ENCODE peak calls at places on chromosomes 7 and 10, in ten cellular contexts. One of them, this sample, is unnamed.

GRCh38 chr7:44294325-44295069 is 30.9 kb downstream of the CAMK2B start:
- DNase-seq in ovary: no peak
- DNase-seq in fibroblast of villous mesenchyme: no peak
- DNase-seq in neural crest cell: peak
- DNase-seq in HCT116: no peak
- DNase-seq in tibial artery: no peak
- DNase-seq in activated T-cell treated with anti-CD3 and anti-CD28 coated beads, Interleukin-2, amount 50 U/mL, for 72 hours: no peak
- DNase-seq in central memory CD4-positive, alpha-beta T cell: no peak
- DNase-seq in stimulated activated CD8-positive, alpha-beta memory T cell treated with anti-CD3 and anti-CD28 coated beads, Interleukin-7, amount 100 ng/mL, for 24 hours: no peak
- DNase-seq in amygdala: no peak
- DNase-seq in this sample: no peak

GRCh38 chr7:38830826-38831225 is 78.2 kb downstream of the VPS41 start:
- DNase-seq in ovary: no peak
- DNase-seq in fibroblast of villous mesenchyme: no peak
- DNase-seq in neural crest cell: no peak
- DNase-seq in HCT116: no peak
- DNase-seq in tibial artery: no peak
- DNase-seq in activated T-cell treated with anti-CD3 and anti-CD28 coated beads, Interleukin-2, amount 50 U/mL, for 72 hours: no peak
- DNase-seq in central memory CD4-positive, alpha-beta T cell: no peak
- DNase-seq in stimulated activated CD8-positive, alpha-beta memory T cell treated with anti-CD3 and anti-CD28 coated beads, Interleukin-7, amount 100 ng/mL, for 24 hours: no peak
- DNase-seq in amygdala: no peak
- DNase-seq in this sample: no peak

GRCh38 chr10:78769526-78769925 is 299.2 kb upstream of the ZMIZ1 start:
- DNase-seq in ovary: no peak
- DNase-seq in fibroblast of villous mesenchyme: no peak
- DNase-seq in neural crest cell: no peak
- DNase-seq in HCT116: no peak
- DNase-seq in tibial artery: no peak
- DNase-seq in activated T-cell treated with anti-CD3 and anti-CD28 coated beads, Interleukin-2, amount 50 U/mL, for 72 hours: no peak
- DNase-seq in central memory CD4-positive, alpha-beta T cell: no peak
- DNase-seq in stimulated activated CD8-positive, alpha-beta memory T cell treated with anti-CD3 and anti-CD28 coated beads, Interleukin-7, amount 100 ng/mL, for 24 hours: no peak
- DNase-seq in amygdala: no peak
- DNase-seq in this sample: no peak

GRCh38 chr7:84070101-84070500 is 124.5 kb downstream of the SEMA3A start:
- DNase-seq in ovary: no peak
- DNase-seq in fibroblast of villous mesenchyme: no peak
- DNase-seq in neural crest cell: no peak
- DNase-seq in HCT116: no peak
- DNase-seq in tibial artery: no peak
- DNase-seq in activated T-cell treated with anti-CD3 and anti-CD28 coated beads, Interleukin-2, amount 50 U/mL, for 72 hours: no peak
- DNase-seq in central memory CD4-positive, alpha-beta T cell: no peak
- DNase-seq in stimulated activated CD8-positive, alpha-beta memory T cell treated with anti-CD3 and anti-CD28 coated beads, Interleukin-7, amount 100 ng/mL, for 24 hours: no peak
- DNase-seq in amygdala: no peak
- DNase-seq in this sample: no peak

GRCh38 chr7:151276651-151277590 is 28.4 kb upstream of the SMARCD3 start:
- DNase-seq in ovary: peak
- DNase-seq in fibroblast of villous mesenchyme: peak
- DNase-seq in neural crest cell: peak
- DNase-seq in HCT116: peak
- DNase-seq in tibial artery: no peak
- DNase-seq in activated T-cell treated with anti-CD3 and anti-CD28 coated beads, Interleukin-2, amount 50 U/mL, for 72 hours: peak
- DNase-seq in central memory CD4-positive, alpha-beta T cell: peak
- DNase-seq in stimulated activated CD8-positive, alpha-beta memory T cell treated with anti-CD3 and anti-CD28 coated beads, Interleukin-7, amount 100 ng/mL, for 24 hours: peak
- DNase-seq in amygdala: no peak
- DNase-seq in this sample: peak

GRCh38 chr10:58641095-58641531 is 128.4 kb downstream of the BICC1 start:
- DNase-seq in ovary: peak
- DNase-seq in fibroblast of villous mesenchyme: peak
- DNase-seq in neural crest cell: no peak
- DNase-seq in HCT116: peak
- DNase-seq in tibial artery: no peak
- DNase-seq in activated T-cell treated with anti-CD3 and anti-CD28 coated beads, Interleukin-2, amount 50 U/mL, for 72 hours: no peak
- DNase-seq in central memory CD4-positive, alpha-beta T cell: no peak
- DNase-seq in stimulated activated CD8-positive, alpha-beta memory T cell treated with anti-CD3 and anti-CD28 coated beads, Interleukin-7, amount 100 ng/mL, for 24 hours: no peak
- DNase-seq in amygdala: no peak
- DNase-seq in this sample: no peak

GRCh38 chr10:43370671-43371215 is 693 bp upstream of the FXYD4 start:
- DNase-seq in ovary: no peak
- DNase-seq in fibroblast of villous mesenchyme: no peak
- DNase-seq in neural crest cell: no peak
- DNase-seq in HCT116: no peak
- DNase-seq in tibial artery: no peak
- DNase-seq in activated T-cell treated with anti-CD3 and anti-CD28 coated beads, Interleukin-2, amount 50 U/mL, for 72 hours: no peak
- DNase-seq in central memory CD4-positive, alpha-beta T cell: no peak
- DNase-seq in stimulated activated CD8-positive, alpha-beta memory T cell treated with anti-CD3 and anti-CD28 coated beads, Interleukin-7, amount 100 ng/mL, for 24 hours: no peak
- DNase-seq in amygdala: no peak
- DNase-seq in this sample: no peak

GRCh38 chr10:112261281-112261822 is 21.8 kb upstream of the TECTB start:
- DNase-seq in ovary: no peak
- DNase-seq in fibroblast of villous mesenchyme: peak
- DNase-seq in neural crest cell: no peak
- DNase-seq in HCT116: no peak
- DNase-seq in tibial artery: no peak
- DNase-seq in activated T-cell treated with anti-CD3 and anti-CD28 coated beads, Interleukin-2, amount 50 U/mL, for 72 hours: no peak
- DNase-seq in central memory CD4-positive, alpha-beta T cell: no peak
- DNase-seq in stimulated activated CD8-positive, alpha-beta memory T cell treated with anti-CD3 and anti-CD28 coated beads, Interleukin-7, amount 100 ng/mL, for 24 hours: no peak
- DNase-seq in amygdala: no peak
- DNase-seq in this sample: no peak

GRCh38 chr7:99789441-99790070 is 5.6 kb upstream of the CYP3A4 start:
- DNase-seq in ovary: no peak
- DNase-seq in fibroblast of villous mesenchyme: no peak
- DNase-seq in neural crest cell: no peak
- DNase-seq in HCT116: no peak
- DNase-seq in tibial artery: no peak
- DNase-seq in activated T-cell treated with anti-CD3 and anti-CD28 coated beads, Interleukin-2, amount 50 U/mL, for 72 hours: peak
- DNase-seq in central memory CD4-positive, alpha-beta T cell: no peak
- DNase-seq in stimulated activated CD8-positive, alpha-beta memory T cell treated with anti-CD3 and anti-CD28 coated beads, Interleukin-7, amount 100 ng/mL, for 24 hours: no peak
- DNase-seq in amygdala: no peak
- DNase-seq in this sample: no peak

GRCh38 chr10:114427124-114427852 is 23.0 kb upstream of the AFAP1L2 start:
- DNase-seq in ovary: no peak
- DNase-seq in fibroblast of villous mesenchyme: no peak
- DNase-seq in neural crest cell: no peak
- DNase-seq in HCT116: no peak
- DNase-seq in tibial artery: no peak
- DNase-seq in activated T-cell treated with anti-CD3 and anti-CD28 coated beads, Interleukin-2, amount 50 U/mL, for 72 hours: no peak
- DNase-seq in central memory CD4-positive, alpha-beta T cell: no peak
- DNase-seq in stimulated activated CD8-positive, alpha-beta memory T cell treated with anti-CD3 and anti-CD28 coated beads, Interleukin-7, amount 100 ng/mL, for 24 hours: no peak
- DNase-seq in amygdala: no peak
- DNase-seq in this sample: no peak

GRCh38 chr7:109611656-109612055 is 1042.0 kb downstream of the DNAJB9 start:
- DNase-seq in ovary: no peak
- DNase-seq in fibroblast of villous mesenchyme: no peak
- DNase-seq in neural crest cell: no peak
- DNase-seq in HCT116: no peak
- DNase-seq in tibial artery: no peak
- DNase-seq in activated T-cell treated with anti-CD3 and anti-CD28 coated beads, Interleukin-2, amount 50 U/mL, for 72 hours: no peak
- DNase-seq in central memory CD4-positive, alpha-beta T cell: no peak
- DNase-seq in stimulated activated CD8-positive, alpha-beta memory T cell treated with anti-CD3 and anti-CD28 coated beads, Interleukin-7, amount 100 ng/mL, for 24 hours: no peak
- DNase-seq in amygdala: no peak
- DNase-seq in this sample: no peak

GRCh38 chr10:12719365-12719764 is 282.1 kb downstream of the CCDC3 start:
- DNase-seq in ovary: no peak
- DNase-seq in fibroblast of villous mesenchyme: peak
- DNase-seq in neural crest cell: no peak
- DNase-seq in HCT116: no peak
- DNase-seq in tibial artery: peak
- DNase-seq in activated T-cell treated with anti-CD3 and anti-CD28 coated beads, Interleukin-2, amount 50 U/mL, for 72 hours: peak
- DNase-seq in central memory CD4-positive, alpha-beta T cell: no peak
- DNase-seq in stimulated activated CD8-positive, alpha-beta memory T cell treated with anti-CD3 and anti-CD28 coated beads, Interleukin-7, amount 100 ng/mL, for 24 hours: no peak
- DNase-seq in amygdala: no peak
- DNase-seq in this sample: no peak

GRCh38 chr10:49558194-49558593 is 19.3 kb upstream of the ERCC6 start:
- DNase-seq in ovary: no peak
- DNase-seq in fibroblast of villous mesenchyme: no peak
- DNase-seq in neural crest cell: no peak
- DNase-seq in HCT116: no peak
- DNase-seq in tibial artery: no peak
- DNase-seq in activated T-cell treated with anti-CD3 and anti-CD28 coated beads, Interleukin-2, amount 50 U/mL, for 72 hours: no peak
- DNase-seq in central memory CD4-positive, alpha-beta T cell: no peak
- DNase-seq in stimulated activated CD8-positive, alpha-beta memory T cell treated with anti-CD3 and anti-CD28 coated beads, Interleukin-7, amount 100 ng/mL, for 24 hours: no peak
- DNase-seq in amygdala: no peak
- DNase-seq in this sample: no peak

GRCh38 chr7:87600130-87601124 is at the start of gene ABCB1:
- DNase-seq in ovary: peak
- DNase-seq in fibroblast of villous mesenchyme: peak
- DNase-seq in neural crest cell: peak
- DNase-seq in HCT116: peak
- DNase-seq in tibial artery: peak
- DNase-seq in activated T-cell treated with anti-CD3 and anti-CD28 coated beads, Interleukin-2, amount 50 U/mL, for 72 hours: peak
- DNase-seq in central memory CD4-positive, alpha-beta T cell: peak
- DNase-seq in stimulated activated CD8-positive, alpha-beta memory T cell treated with anti-CD3 and anti-CD28 coated beads, Interleukin-7, amount 100 ng/mL, for 24 hours: peak
- DNase-seq in amygdala: no peak
- DNase-seq in this sample: no peak

GRCh38 chr7:26034386-26034785 is 117.6 kb upstream of the NFE2L3 start:
- DNase-seq in ovary: no peak
- DNase-seq in fibroblast of villous mesenchyme: no peak
- DNase-seq in neural crest cell: no peak
- DNase-seq in HCT116: no peak
- DNase-seq in tibial artery: no peak
- DNase-seq in activated T-cell treated with anti-CD3 and anti-CD28 coated beads, Interleukin-2, amount 50 U/mL, for 72 hours: peak
- DNase-seq in central memory CD4-positive, alpha-beta T cell: no peak
- DNase-seq in stimulated activated CD8-positive, alpha-beta memory T cell treated with anti-CD3 and anti-CD28 coated beads, Interleukin-7, amount 100 ng/mL, for 24 hours: no peak
- DNase-seq in amygdala: no peak
- DNase-seq in this sample: no peak

GRCh38 chr10:15313034-15313433 is 58.1 kb downstream of the FAM171A1 start:
- DNase-seq in ovary: no peak
- DNase-seq in fibroblast of villous mesenchyme: no peak
- DNase-seq in neural crest cell: no peak
- DNase-seq in HCT116: no peak
- DNase-seq in tibial artery: no peak
- DNase-seq in activated T-cell treated with anti-CD3 and anti-CD28 coated beads, Interleukin-2, amount 50 U/mL, for 72 hours: no peak
- DNase-seq in central memory CD4-positive, alpha-beta T cell: no peak
- DNase-seq in stimulated activated CD8-positive, alpha-beta memory T cell treated with anti-CD3 and anti-CD28 coated beads, Interleukin-7, amount 100 ng/mL, for 24 hours: no peak
- DNase-seq in amygdala: no peak
- DNase-seq in this sample: no peak

GRCh38 chr7:23873306-23873705 is 163.3 kb downstream of the STK31 start:
- DNase-seq in ovary: no peak
- DNase-seq in fibroblast of villous mesenchyme: no peak
- DNase-seq in neural crest cell: no peak
- DNase-seq in HCT116: no peak
- DNase-seq in tibial artery: no peak
- DNase-seq in activated T-cell treated with anti-CD3 and anti-CD28 coated beads, Interleukin-2, amount 50 U/mL, for 72 hours: no peak
- DNase-seq in central memory CD4-positive, alpha-beta T cell: no peak
- DNase-seq in stimulated activated CD8-positive, alpha-beta memory T cell treated with anti-CD3 and anti-CD28 coated beads, Interleukin-7, amount 100 ng/mL, for 24 hours: no peak
- DNase-seq in amygdala: no peak
- DNase-seq in this sample: no peak

GRCh38 chr7:139446051-139446890 is 37.2 kb downstream of the KLRG2 start:
- DNase-seq in ovary: no peak
- DNase-seq in fibroblast of villous mesenchyme: no peak
- DNase-seq in neural crest cell: no peak
- DNase-seq in HCT116: no peak
- DNase-seq in tibial artery: no peak
- DNase-seq in activated T-cell treated with anti-CD3 and anti-CD28 coated beads, Interleukin-2, amount 50 U/mL, for 72 hours: no peak
- DNase-seq in central memory CD4-positive, alpha-beta T cell: no peak
- DNase-seq in stimulated activated CD8-positive, alpha-beta memory T cell treated with anti-CD3 and anti-CD28 coated beads, Interleukin-7, amount 100 ng/mL, for 24 hours: no peak
- DNase-seq in amygdala: no peak
- DNase-seq in this sample: no peak

GRCh38 chr10:121639416-121639815 is 41.2 kb upstream of the FGFR2 start:
- DNase-seq in ovary: no peak
- DNase-seq in fibroblast of villous mesenchyme: no peak
- DNase-seq in neural crest cell: no peak
- DNase-seq in HCT116: no peak
- DNase-seq in tibial artery: no peak
- DNase-seq in activated T-cell treated with anti-CD3 and anti-CD28 coated beads, Interleukin-2, amount 50 U/mL, for 72 hours: no peak
- DNase-seq in central memory CD4-positive, alpha-beta T cell: no peak
- DNase-seq in stimulated activated CD8-positive, alpha-beta memory T cell treated with anti-CD3 and anti-CD28 coated beads, Interleukin-7, amount 100 ng/mL, for 24 hours: no peak
- DNase-seq in amygdala: no peak
- DNase-seq in this sample: no peak

GRCh38 chr10:128036746-128037542 is 89.3 kb downstream of the MKI67 start:
- DNase-seq in ovary: no peak
- DNase-seq in fibroblast of villous mesenchyme: peak
- DNase-seq in neural crest cell: no peak
- DNase-seq in HCT116: peak
- DNase-seq in tibial artery: no peak
- DNase-seq in activated T-cell treated with anti-CD3 and anti-CD28 coated beads, Interleukin-2, amount 50 U/mL, for 72 hours: no peak
- DNase-seq in central memory CD4-positive, alpha-beta T cell: no peak
- DNase-seq in stimulated activated CD8-positive, alpha-beta memory T cell treated with anti-CD3 and anti-CD28 coated beads, Interleukin-7, amount 100 ng/mL, for 24 hours: no peak
- DNase-seq in amygdala: no peak
- DNase-seq in this sample: no peak

GRCh38 chr10:58517071-58517470 is 4.4 kb downstream of the BICC1 start:
- DNase-seq in ovary: no peak
- DNase-seq in fibroblast of villous mesenchyme: no peak
- DNase-seq in neural crest cell: no peak
- DNase-seq in HCT116: no peak
- DNase-seq in tibial artery: no peak
- DNase-seq in activated T-cell treated with anti-CD3 and anti-CD28 coated beads, Interleukin-2, amount 50 U/mL, for 72 hours: no peak
- DNase-seq in central memory CD4-positive, alpha-beta T cell: no peak
- DNase-seq in stimulated activated CD8-positive, alpha-beta memory T cell treated with anti-CD3 and anti-CD28 coated beads, Interleukin-7, amount 100 ng/mL, for 24 hours: no peak
- DNase-seq in amygdala: no peak
- DNase-seq in this sample: no peak

GRCh38 chr7:127968547-127968946 is 62.7 kb downstream of the LRRC4 start:
- DNase-seq in ovary: no peak
- DNase-seq in fibroblast of villous mesenchyme: no peak
- DNase-seq in neural crest cell: no peak
- DNase-seq in HCT116: no peak
- DNase-seq in tibial artery: no peak
- DNase-seq in activated T-cell treated with anti-CD3 and anti-CD28 coated beads, Interleukin-2, amount 50 U/mL, for 72 hours: no peak
- DNase-seq in central memory CD4-positive, alpha-beta T cell: no peak
- DNase-seq in stimulated activated CD8-positive, alpha-beta memory T cell treated with anti-CD3 and anti-CD28 coated beads, Interleukin-7, amount 100 ng/mL, for 24 hours: no peak
- DNase-seq in amygdala: no peak
- DNase-seq in this sample: no peak

GRCh38 chr7:114885836-114886235 is 36.1 kb upstream of the MDFIC start:
- DNase-seq in ovary: no peak
- DNase-seq in fibroblast of villous mesenchyme: no peak
- DNase-seq in neural crest cell: no peak
- DNase-seq in HCT116: no peak
- DNase-seq in tibial artery: no peak
- DNase-seq in activated T-cell treated with anti-CD3 and anti-CD28 coated beads, Interleukin-2, amount 50 U/mL, for 72 hours: no peak
- DNase-seq in central memory CD4-positive, alpha-beta T cell: no peak
- DNase-seq in stimulated activated CD8-positive, alpha-beta memory T cell treated with anti-CD3 and anti-CD28 coated beads, Interleukin-7, amount 100 ng/mL, for 24 hours: no peak
- DNase-seq in amygdala: no peak
- DNase-seq in this sample: no peak

GRCh38 chr10:77582710-77583115 is 54.9 kb downstream of the KCNMA1 start:
- DNase-seq in ovary: no peak
- DNase-seq in fibroblast of villous mesenchyme: peak
- DNase-seq in neural crest cell: no peak
- DNase-seq in HCT116: no peak
- DNase-seq in tibial artery: no peak
- DNase-seq in activated T-cell treated with anti-CD3 and anti-CD28 coated beads, Interleukin-2, amount 50 U/mL, for 72 hours: peak
- DNase-seq in central memory CD4-positive, alpha-beta T cell: no peak
- DNase-seq in stimulated activated CD8-positive, alpha-beta memory T cell treated with anti-CD3 and anti-CD28 coated beads, Interleukin-7, amount 100 ng/mL, for 24 hours: no peak
- DNase-seq in amygdala: no peak
- DNase-seq in this sample: peak

GRCh38 chr7:24898691-24899090 is 81.3 kb downstream of the OSBPL3 start:
- DNase-seq in ovary: no peak
- DNase-seq in fibroblast of villous mesenchyme: no peak
- DNase-seq in neural crest cell: no peak
- DNase-seq in HCT116: no peak
- DNase-seq in tibial artery: no peak
- DNase-seq in activated T-cell treated with anti-CD3 and anti-CD28 coated beads, Interleukin-2, amount 50 U/mL, for 72 hours: no peak
- DNase-seq in central memory CD4-positive, alpha-beta T cell: no peak
- DNase-seq in stimulated activated CD8-positive, alpha-beta memory T cell treated with anti-CD3 and anti-CD28 coated beads, Interleukin-7, amount 100 ng/mL, for 24 hours: no peak
- DNase-seq in amygdala: no peak
- DNase-seq in this sample: no peak

GRCh38 chr10:80137031-80137712 is 4.6 kb downstream of the PLAC9 start:
- DNase-seq in ovary: no peak
- DNase-seq in fibroblast of villous mesenchyme: peak
- DNase-seq in neural crest cell: no peak
- DNase-seq in HCT116: no peak
- DNase-seq in tibial artery: peak
- DNase-seq in activated T-cell treated with anti-CD3 and anti-CD28 coated beads, Interleukin-2, amount 50 U/mL, for 72 hours: no peak
- DNase-seq in central memory CD4-positive, alpha-beta T cell: no peak
- DNase-seq in stimulated activated CD8-positive, alpha-beta memory T cell treated with anti-CD3 and anti-CD28 coated beads, Interleukin-7, amount 100 ng/mL, for 24 hours: no peak
- DNase-seq in amygdala: no peak
- DNase-seq in this sample: no peak

GRCh38 chr7:37035631-37036030 is 311.3 kb upstream of the AOAH start:
- DNase-seq in ovary: no peak
- DNase-seq in fibroblast of villous mesenchyme: no peak
- DNase-seq in neural crest cell: no peak
- DNase-seq in HCT116: no peak
- DNase-seq in tibial artery: no peak
- DNase-seq in activated T-cell treated with anti-CD3 and anti-CD28 coated beads, Interleukin-2, amount 50 U/mL, for 72 hours: no peak
- DNase-seq in central memory CD4-positive, alpha-beta T cell: no peak
- DNase-seq in stimulated activated CD8-positive, alpha-beta memory T cell treated with anti-CD3 and anti-CD28 coated beads, Interleukin-7, amount 100 ng/mL, for 24 hours: no peak
- DNase-seq in amygdala: no peak
- DNase-seq in this sample: no peak

GRCh38 chr7:27784399-27785053 is 44.6 kb downstream of the TAX1BP1 start:
- DNase-seq in ovary: no peak
- DNase-seq in fibroblast of villous mesenchyme: peak
- DNase-seq in neural crest cell: peak
- DNase-seq in HCT116: peak
- DNase-seq in tibial artery: no peak
- DNase-seq in activated T-cell treated with anti-CD3 and anti-CD28 coated beads, Interleukin-2, amount 50 U/mL, for 72 hours: peak
- DNase-seq in central memory CD4-positive, alpha-beta T cell: peak
- DNase-seq in stimulated activated CD8-positive, alpha-beta memory T cell treated with anti-CD3 and anti-CD28 coated beads, Interleukin-7, amount 100 ng/mL, for 24 hours: no peak
- DNase-seq in amygdala: no peak
- DNase-seq in this sample: peak

This sample was measured in K562.